ENCODE peak calls at places on chromosome 21, in six cellular contexts. F, I, W, P, Y and U are unnamed samples.

GRCh38 chr21:34061983-34062382 is 11.4 kb upstream of the MRPS6 start:
- DNase-seq in P (no peak), F (peak), W (peak), I (peak), Y (no peak), U (no peak)

GRCh38 chr21:28487455-28488070 is 505.1 kb downstream of the LTN1 start:
- DNase-seq in P (no peak), F (no peak), I (no peak), W (no peak), Y (no peak), U (no peak)

GRCh38 chr21:14541840-14542495 is 4.1 kb downstream of the SAMSN1 start:
- DNase-seq in I (peak), Y (no peak), W (no peak), P (no peak), F (no peak), U (no peak)

GRCh38 chr21:17461014-17461413 is 51.8 kb upstream of the CXADR start:
- DNase-seq in F (no peak), P (no peak), I (no peak), W (no peak), Y (no peak), U (no peak)

GRCh38 chr21:39660596-39660995 is 47.9 kb downstream of the B3GALT5 start:
- DNase-seq in F (no peak), Y (no peak), I (no peak), P (no peak), W (no peak), U (no peak)

GRCh38 chr21:28602581-28602980 is 390.1 kb downstream of the LTN1 start:
- DNase-seq in W (no peak), F (no peak), Y (no peak), P (no peak), I (no peak), U (no peak)

GRCh38 chr21:29232601-29233541 is 65.9 kb upstream of the BACH1 start:
- DNase-seq in I (peak), W (no peak), Y (no peak), F (no peak), P (no peak), U (no peak)

GRCh38 chr21:14748662-14749061 is 202.5 kb upstream of the SAMSN1 start:
- DNase-seq in I (no peak), F (no peak), W (no peak), P (no peak), Y (no peak), U (no peak)

GRCh38 chr21:36425286-36425685 is 40.1 kb downstream of the CHAF1B start:
- DNase-seq in I (no peak), W (no peak), F (no peak), P (no peak), Y (no peak), U (no peak)

GRCh38 chr21:36773111-36773510 is 74.2 kb downstream of the SIM2 start:
- DNase-seq in I (no peak), F (no peak), W (no peak), P (peak), Y (no peak), U (no peak)

GRCh38 chr21:22670148-22670547 is 1671.9 kb downstream of the NCAM2 start:
- DNase-seq in F (no peak), W (no peak), P (no peak), Y (no peak), I (no peak), U (no peak)

GRCh38 chr21:17250651-17251294 is 262.1 kb upstream of the CXADR start:
- DNase-seq in W (peak), I (no peak), F (no peak), Y (no peak), P (no peak), U (no peak)

GRCh38 chr21:38492002-38492401 is 6.3 kb downstream of the ERG start:
- DNase-seq in Y (no peak), I (peak), W (no peak), P (no peak), F (no peak), U (no peak)

GRCh38 chr21:29788752-29789151 is 151.0 kb downstream of the GRIK1 start:
- DNase-seq in Y (no peak), W (no peak), F (no peak), I (no peak), P (no peak), U (no peak)

GRCh38 chr21:26389971-26390641 is 183.0 kb downstream of the CYYR1 start:
- DNase-seq in W (no peak), F (peak), I (no peak), Y (no peak), P (no peak), U (peak)

GRCh38 chr21:37198989-37199924 is 67.9 kb downstream of the VPS26C start:
- DNase-seq in F (peak), P (no peak), Y (no peak), I (no peak), W (peak), U (peak)

GRCh38 chr21:37450385-37451044 is 83.9 kb downstream of the DYRK1A start:
- DNase-seq in W (no peak), P (no peak), Y (no peak), I (peak), F (no peak), U (no peak)

GRCh38 chr21:17780539-17780938 is 38.6 kb downstream of the C21orf91 start:
- DNase-seq in F (no peak), I (no peak), Y (peak), P (no peak), W (no peak), U (no peak)

GRCh38 chr21:40466893-40467483 is 380.0 kb downstream of the DSCAM start:
- DNase-seq in I (peak), F (no peak), Y (no peak), P (no peak), W (peak), U (peak)

GRCh38 chr21:14545906-14546480 is at the start of gene SAMSN1:
- DNase-seq in Y (peak), I (peak), W (no peak), P (no peak), F (no peak), U (no peak)

GRCh38 chr21:29365636-29366305 is 67.0 kb downstream of the BACH1 start:
- DNase-seq in P (no peak), W (no peak), I (no peak), Y (no peak), F (no peak), U (no peak)

GRCh38 chr21:21688877-21689276 is 690.7 kb downstream of the NCAM2 start:
- DNase-seq in F (no peak), P (no peak), W (peak), I (peak), Y (no peak), U (no peak)

GRCh38 chr21:38646213-38646837 is 148.0 kb upstream of the ERG start:
- DNase-seq in Y (no peak), W (no peak), I (no peak), P (no peak), F (no peak), U (no peak)

GRCh38 chr21:36647279-36648093 is 51.4 kb upstream of the SIM2 start:
- DNase-seq in W (no peak), F (no peak), Y (no peak), I (no peak), P (peak), U (no peak)

GRCh38 chr21:39006653-39007417 is 176.4 kb downstream of the PSMG1 start:
- DNase-seq in I (no peak), Y (no peak), P (no peak), F (no peak), W (no peak), U (no peak)

GRCh38 chr21:29018540-29018939 is 609 bp downstream of the RWDD2B start:
- DNase-seq in F (no peak), W (peak), I (peak), P (no peak), Y (no peak), U (no peak)

GRCh38 chr21:25859264-25859931 is 124.6 kb downstream of the GABPA start:
- DNase-seq in P (no peak), I (no peak), W (no peak), F (no peak), Y (no peak), U (no peak)

GRCh38 chr21:37383784-37384311 is 17.3 kb downstream of the DYRK1A start:
- DNase-seq in P (no peak), Y (no peak), F (no peak), I (no peak), W (no peak), U (no peak)

GRCh38 chr21:17925900-17926299 is 106.7 kb upstream of the C21orf91 start:
- DNase-seq in F (no peak), Y (no peak), W (no peak), P (peak), I (peak), U (no peak)

GRCh38 chr21:38346286-38346685 is 89.5 kb downstream of the KCNJ15 start:
- DNase-seq in F (no peak), I (no peak), W (no peak), P (no peak), Y (no peak), U (no peak)

GRCh38 chr21:40504825-40505224 is 342.1 kb downstream of the DSCAM start:
- DNase-seq in W (no peak), I (no peak), P (no peak), Y (no peak), F (no peak), U (no peak)

GRCh38 chr21:23725576-23725975 is 1881.7 kb downstream of the MRPL39 start:
- DNase-seq in F (no peak), W (no peak), P (no peak), I (peak), Y (no peak), U (no peak)

DNA sequence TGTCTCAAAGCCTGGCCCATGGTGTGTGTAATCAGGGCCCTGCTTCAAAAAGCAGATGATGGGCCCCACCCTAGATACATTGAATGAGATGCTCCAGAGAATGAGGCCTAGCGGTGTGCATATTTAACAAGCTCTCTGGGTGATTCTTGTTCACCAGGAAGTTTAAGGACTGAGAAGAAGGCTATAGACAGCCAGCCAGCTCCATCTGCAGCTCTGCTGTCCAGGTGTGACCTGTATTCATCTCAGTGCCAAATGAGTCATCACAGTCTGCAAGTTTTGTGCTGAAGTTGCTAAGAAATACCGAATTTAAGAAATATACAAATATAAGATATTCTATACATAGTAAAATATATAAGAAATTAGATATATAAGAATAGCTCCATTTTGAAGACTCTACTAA is 182.0 kb upstream of the RUNX1 start:
- DNase-seq in F (no peak), I (no peak), P (no peak), Y (no peak), W (no peak), U (no peak)
- TF ChIP-seq REST in F (no peak), I (no peak), P (no peak), Y (no peak), W (no peak), U (no peak)

GRCh38 chr21:20572582-20572981 is 425.6 kb upstream of the NCAM2 start:
- DNase-seq in F (no peak), W (no peak), P (no peak), Y (no peak), I (no peak), U (no peak)
- H3K27ac ChIP-seq in F (no peak), W (no peak), P (no peak), Y (no peak), I (no peak), U (no peak)

GRCh38 chr21:31667141-31667540 is 7.6 kb downstream of the SOD1 start:
- DNase-seq in I (no peak), P (no peak), W (no peak), Y (no peak), F (no peak), U (no peak)
- TF ChIP-seq SIN3A in I (no peak), P (no peak), W (no peak), Y (no peak), F (no peak), U (no peak)

DNA sequence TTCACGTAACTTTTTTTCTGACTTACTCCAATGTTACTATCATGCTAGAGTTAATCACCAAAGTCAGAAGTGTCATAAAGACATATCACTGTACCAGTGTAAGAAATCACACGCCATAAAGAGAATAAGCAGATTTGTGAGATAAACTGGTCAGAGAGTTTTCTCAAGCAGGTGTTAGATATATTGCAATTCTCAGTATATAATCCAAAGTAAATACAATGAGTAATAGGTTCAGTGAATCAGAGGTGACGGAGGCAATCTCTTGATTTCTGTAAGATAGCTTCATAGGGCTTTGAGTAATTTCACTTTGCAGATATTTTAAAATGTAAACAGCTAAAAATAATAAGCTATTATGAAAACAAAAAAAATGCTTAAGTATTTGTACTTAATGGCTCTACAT is 118.8 kb downstream of the USP25 start:
- DNase-seq in W (no peak), P (no peak), I (no peak), Y (no peak), F (no peak), U (no peak)
- TF ChIP-seq REST in W (no peak), P (no peak), I (no peak), Y (no peak), F (no peak), U (no peak)

GRCh38 chr21:45331521-45332257 is 44.0 kb upstream of the POFUT2 start:
- DNase-seq in I (no peak), W (peak), P (no peak), F (no peak), Y (no peak), U (no peak)
- H3K27ac ChIP-seq in I (no peak), W (no peak), P (no peak), F (no peak), Y (no peak), U (peak)

DNA sequence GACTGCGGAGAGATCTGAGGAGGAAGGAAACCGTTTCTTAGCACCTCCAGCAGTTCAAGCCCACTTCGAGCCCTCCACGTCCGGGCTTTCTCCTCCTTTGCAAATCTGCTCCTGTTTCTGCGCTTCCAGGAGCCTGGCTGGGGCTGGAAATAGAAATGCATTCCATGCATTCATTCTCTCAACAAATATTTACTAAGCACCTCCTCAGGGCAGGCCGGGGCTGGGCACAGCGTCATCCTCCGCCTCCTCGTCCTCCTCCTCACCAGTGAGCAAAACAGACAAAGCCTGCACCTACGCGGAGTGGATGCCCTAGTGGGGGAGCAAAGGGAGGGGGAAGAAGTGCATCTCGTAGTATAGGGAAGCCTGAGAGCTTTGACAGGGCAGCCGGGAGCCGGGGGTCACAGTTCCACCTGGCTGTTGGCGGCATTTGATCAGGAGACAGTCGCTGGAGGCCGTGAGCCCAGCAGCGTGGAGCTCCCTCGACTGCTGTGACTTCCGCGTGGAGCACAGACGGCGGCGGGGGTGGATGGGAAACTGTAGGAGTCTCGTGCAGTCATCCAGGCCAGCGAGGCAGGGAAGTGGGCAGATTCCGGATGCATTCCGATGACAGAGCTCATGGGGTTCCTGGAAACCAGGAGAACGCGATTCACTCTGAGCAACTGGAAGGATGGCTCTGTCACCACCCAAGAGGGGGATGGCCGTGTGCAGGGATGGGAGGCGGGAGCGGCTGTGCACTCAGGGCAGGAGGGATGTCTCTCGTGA is 93.4 kb downstream of the SIK1 start:
- DNase-seq in W (no peak), P (peak), I (no peak), F (no peak), Y (no peak), U (no peak)
- TF ChIP-seq SIN3A in W (no peak), P (no peak), I (no peak), F (no peak), Y (no peak), U (no peak)

DNA sequence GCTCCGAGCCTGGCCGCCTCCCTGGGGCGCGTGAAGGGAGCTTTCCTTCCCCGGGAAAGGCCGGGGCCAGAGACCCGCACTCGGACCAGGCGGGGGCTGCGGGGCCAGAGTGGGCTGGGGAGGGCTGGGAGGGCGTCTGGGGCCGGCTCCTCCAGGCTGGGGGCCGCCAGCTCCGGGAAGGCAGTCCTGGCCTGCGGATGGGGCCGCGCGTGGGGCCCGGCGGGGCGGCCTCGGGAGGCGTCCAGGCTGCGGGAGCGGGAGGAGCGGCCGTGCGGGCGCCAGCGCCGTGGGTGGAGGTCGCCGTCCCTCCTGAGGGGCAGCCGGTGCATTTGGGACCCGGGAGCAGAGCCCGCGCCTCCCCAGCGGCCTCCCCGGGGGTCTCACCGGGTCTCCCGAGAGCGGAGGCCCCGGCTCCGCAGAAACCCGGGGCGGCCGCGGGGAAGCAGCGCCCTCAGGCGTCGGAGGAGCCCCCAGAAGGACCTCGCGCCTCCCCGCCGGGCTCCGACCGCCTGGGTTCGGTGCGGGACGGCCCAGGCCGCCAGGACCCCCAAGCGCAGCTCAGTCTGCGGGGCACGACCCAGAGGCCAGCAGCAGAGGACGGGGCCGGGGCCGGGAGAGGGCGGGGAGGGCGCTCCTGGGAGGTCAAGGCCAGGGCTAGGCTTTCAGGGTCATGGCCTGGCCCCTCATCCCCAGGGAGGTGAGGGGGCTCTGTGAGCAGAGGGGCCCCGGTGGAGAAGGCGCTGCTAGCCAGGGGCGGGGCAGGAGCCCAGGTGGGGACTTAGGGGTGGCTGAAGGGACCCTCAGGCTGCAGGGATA is 7.3 kb upstream of the SLX9 start:
- DNase-seq in Y (no peak), I (peak), P (no peak), F (no peak), W (peak), U (no peak)
- TF ChIP-seq REST in Y (no peak), I (no peak), P (no peak), F (no peak), W (no peak), U (no peak)

GRCh38 chr21:33059319-33059894 is 10.5 kb upstream of the OLIG1 start:
- DNase-seq in Y (no peak), P (peak), F (no peak), W (no peak), I (no peak), U (no peak)
- H3K27ac ChIP-seq in Y (no peak), P (no peak), F (no peak), W (no peak), I (no peak), U (no peak)

DNA sequence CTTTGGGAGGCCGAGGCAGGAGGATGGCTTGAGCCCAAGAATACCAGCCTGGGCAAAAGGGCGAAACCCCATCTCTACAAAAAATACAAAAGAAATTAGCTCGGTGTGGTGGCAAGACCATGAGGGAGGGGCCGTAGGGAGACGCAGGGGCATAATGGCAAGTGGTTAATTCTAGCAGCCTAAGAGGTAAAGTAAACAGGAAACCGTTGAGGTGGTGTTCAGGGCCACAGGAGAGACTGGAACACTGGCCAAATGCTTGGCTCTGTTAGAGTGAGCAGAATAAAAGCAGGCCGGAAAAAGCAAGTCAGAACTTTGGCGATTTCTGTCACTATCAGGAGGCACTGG is 89.2 kb downstream of the RIPK4 start:
- DNase-seq in Y (no peak), W (no peak), I (no peak), F (no peak), P (no peak), U (peak)
- TF ChIP-seq SIN3A in Y (no peak), W (no peak), I (no peak), F (no peak), P (no peak), U (peak)

GRCh38 chr21:45338326-45339017 is 50.8 kb upstream of the POFUT2 start:
- DNase-seq in W (no peak), I (no peak), P (no peak), Y (no peak), F (no peak), U (no peak)
- TF ChIP-seq REST in W (no peak), I (no peak), P (no peak), Y (no peak), F (no peak), U (no peak)